ENCODE peak calls at places on chromosomes 6 and 20, in six cellular contexts. L is NB4, E is A549, T is IMR-90, X is uterus, N is HepG2. J is an unnamed sample.

GRCh38 chr20:9369557-9369956 is 144.8 kb upstream of the LAMP5 start:
- DNase-seq in L (no peak), E (no peak), T (no peak), X (no peak), N (no peak), J (no peak)

GRCh38 chr20:32674362-32674789 is 635 bp upstream of the C20orf203 start:
- DNase-seq in L (peak; percentile 92), E (peak; percentile 80), T (peak; percentile 50), X (no peak), N (peak; percentile 64), J (peak; percentile 65)

GRCh38 chr6:1439349-1439748 is 50.0 kb downstream of the FOXF2 start:
- DNase-seq in L (no peak), E (no peak), T (no peak), X (no peak), N (no peak), J (no peak)

GRCh38 chr6:40276176-40276575 is 311.0 kb downstream of the LRFN2 start:
- DNase-seq in L (no peak), E (no peak), T (no peak), X (no peak), N (no peak), J (no peak)

GRCh38 chr20:61256365-61256764 is 4.3 kb downstream of the CDH4 start:
- DNase-seq in L (no peak), E (no peak), T (no peak), X (no peak), N (no peak), J (no peak)

GRCh38 chr6:43254846-43255245 is 11.6 kb downstream of the TTBK1 start:
- DNase-seq in L (no peak), E (no peak), T (no peak), X (no peak), N (no peak), J (no peak)

GRCh38 chr6:37818536-37819176 is 871 bp upstream of the ZFAND3 start:
- DNase-seq in L (peak; percentile 99), E (peak; percentile 83), T (peak; percentile 95), X (peak; percentile 98), N (peak; percentile 96), J (peak; percentile 97)

GRCh38 chr6:164859791-164860190 is 449.6 kb downstream of the C6orf118 start:
- DNase-seq in L (no peak), E (no peak), T (no peak), X (no peak), N (no peak), J (no peak)

GRCh38 chr6:25290306-25291060 is 11.3 kb downstream of the CARMIL1 start:
- DNase-seq in L (no peak), E (no peak), T (no peak), X (no peak), N (no peak), J (no peak)

GRCh38 chr6:73746776-73747175 is 50.8 kb downstream of the CD109 start:
- DNase-seq in L (no peak), E (no peak), T (peak; percentile 52), X (no peak), N (no peak), J (no peak)

GRCh38 chr20:17661121-17661744 is 20.8 kb downstream of the RRBP1 start:
- DNase-seq in L (no peak), E (no peak), T (no peak), X (peak; percentile 11), N (peak; percentile 83), J (no peak)

DNA sequence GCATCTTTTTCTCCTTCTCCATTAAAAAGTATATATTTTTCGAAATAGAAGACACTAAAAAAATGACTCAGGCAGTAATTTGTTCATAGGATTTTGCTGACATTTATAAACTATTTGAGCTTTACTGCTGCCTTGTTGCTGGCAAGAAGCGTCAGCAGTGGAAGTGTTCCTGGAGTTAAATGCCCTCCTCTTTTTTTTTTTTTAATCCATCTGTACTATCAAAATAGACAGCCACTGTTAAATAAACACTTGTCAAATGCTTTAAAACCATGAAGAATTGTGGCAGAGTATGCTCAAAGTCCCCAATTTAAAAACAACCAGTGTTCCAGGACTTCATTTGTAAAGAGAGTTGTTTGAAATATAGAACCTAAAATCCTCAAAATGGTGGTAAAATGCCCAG is 253.8 kb downstream of the NKAIN2 start:
- DNase-seq in L (no peak), E (no peak), T (no peak), X (no peak), N (no peak), J (no peak)
- TF ChIP-seq POLR2A in L (no peak), E (no peak), T (no peak), X (no peak), N (no peak), J (no peak)

GRCh38 chr6:157459327-157459726 is 78.3 kb downstream of the ZDHHC14 start:
- DNase-seq in L (no peak), E (no peak), T (no peak), X (no peak), N (no peak), J (peak; percentile 82)

GRCh38 chr6:157462956-157463742 is 82.2 kb downstream of the ZDHHC14 start:
- DNase-seq in L (no peak), E (no peak), T (no peak), X (no peak), N (no peak), J (no peak)

GRCh38 chr6:157460182-157460999 is 79.4 kb downstream of the ZDHHC14 start:
- DNase-seq in L (no peak), E (no peak), T (peak; percentile 45), X (no peak), N (no peak), J (no peak)

GRCh38 chr6:157457787-157458186 is 76.8 kb downstream of the ZDHHC14 start:
- DNase-seq in L (no peak), E (no peak), T (no peak), X (no peak), N (no peak), J (no peak)

DNA sequence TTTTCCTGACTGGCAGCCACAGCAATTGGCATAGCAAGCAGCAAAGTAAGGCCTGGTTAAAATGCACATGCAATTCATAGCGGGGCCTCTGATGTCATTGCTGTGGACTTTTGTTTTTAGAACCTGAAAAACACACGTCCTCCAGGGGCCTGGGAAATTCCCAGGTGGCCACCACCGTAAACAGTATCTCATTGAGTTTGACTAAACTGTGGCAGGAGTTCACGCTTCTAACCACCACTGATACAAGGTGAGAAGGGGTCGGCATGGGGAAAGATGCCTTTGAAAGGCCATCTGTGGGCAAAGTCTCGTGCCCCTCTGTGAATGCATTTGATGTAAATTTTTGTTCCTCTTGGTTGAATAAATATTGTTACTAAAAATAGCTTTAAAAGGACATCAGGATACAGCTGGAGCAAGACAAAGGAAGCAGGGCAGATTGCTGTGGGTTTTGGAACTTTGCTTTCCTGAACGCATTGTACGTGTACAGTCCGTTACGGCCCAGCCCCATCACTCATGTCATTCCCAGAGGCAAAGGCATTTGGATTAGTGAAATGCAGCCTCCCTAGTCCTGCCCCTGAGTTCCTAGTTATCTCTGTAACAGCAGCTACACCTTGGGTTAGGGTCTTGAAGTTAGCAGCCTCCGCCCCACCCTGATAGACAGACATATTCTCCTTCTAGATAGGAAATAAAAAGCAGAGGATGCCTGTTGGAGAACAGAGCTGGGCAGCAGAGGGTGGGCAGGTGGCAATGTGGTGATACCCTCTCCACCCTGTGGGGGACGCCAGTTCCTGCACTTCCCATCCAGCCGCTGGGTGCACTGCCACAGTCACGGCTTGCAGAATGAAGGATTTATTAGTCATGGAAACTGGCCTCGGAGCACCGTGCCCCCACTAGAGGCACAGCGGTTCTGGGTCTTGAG is 80.3 kb downstream of the ZDHHC14 start:
- DNase-seq in L (no peak), E (no peak), T (peak; percentile 85), X (no peak), N (peak; percentile 67), J (peak; percentile 91)
- TF ChIP-seq POLR2A in L (no peak), E (no peak), T (no peak), X (no peak), N (no peak), J (no peak)

GRCh38 chr6:7138921-7139358 is 31.2 kb downstream of the RREB1 start:
- DNase-seq in L (no peak), E (peak; percentile 63), T (no peak), X (no peak), N (peak; percentile 98), J (peak; percentile 57)
- TF ChIP-seq POLR2A in L (no peak), E (no peak), T (no peak), X (no peak), N (peak; percentile 66), J (no peak)

GRCh38 chr6:2855061-2855519 is 13.4 kb upstream of the SERPINB1 start:
- DNase-seq in L (no peak), E (no peak), T (no peak), X (no peak), N (no peak), J (no peak)

GRCh38 chr6:2857185-2857579 is 15.5 kb upstream of the SERPINB1 start:
- DNase-seq in L (no peak), E (no peak), T (no peak), X (no peak), N (no peak), J (no peak)

GRCh38 chr6:2859325-2859700 is 17.6 kb upstream of the SERPINB1 start:
- DNase-seq in L (no peak), E (no peak), T (no peak), X (no peak), N (no peak), J (no peak)

GRCh38 chr6:2858678-2859324 is 17.1 kb upstream of the SERPINB1 start:
- DNase-seq in L (no peak), E (no peak), T (no peak), X (no peak), N (no peak), J (peak; percentile 30)

GRCh38 chr6:2857580-2858337 is 16.1 kb upstream of the SERPINB1 start:
- DNase-seq in L (peak; percentile 63), E (peak; percentile 57), T (peak; percentile 64), X (no peak), N (no peak), J (peak; percentile 80)
- TF ChIP-seq POLR2A in L (no peak), E (no peak), T (no peak), X (no peak), N (no peak), J (peak; percentile 61)

GRCh38 chr20:50399003-50399916 is 110.9 kb upstream of the PTPN1 start:
- DNase-seq in L (no peak), E (no peak), T (peak; percentile 51), X (peak; percentile 70), N (peak; percentile 99), J (no peak)
- TF ChIP-seq POLR2A in L (no peak), E (no peak), T (no peak), X (no peak), N (no peak), J (no peak)

DNA sequence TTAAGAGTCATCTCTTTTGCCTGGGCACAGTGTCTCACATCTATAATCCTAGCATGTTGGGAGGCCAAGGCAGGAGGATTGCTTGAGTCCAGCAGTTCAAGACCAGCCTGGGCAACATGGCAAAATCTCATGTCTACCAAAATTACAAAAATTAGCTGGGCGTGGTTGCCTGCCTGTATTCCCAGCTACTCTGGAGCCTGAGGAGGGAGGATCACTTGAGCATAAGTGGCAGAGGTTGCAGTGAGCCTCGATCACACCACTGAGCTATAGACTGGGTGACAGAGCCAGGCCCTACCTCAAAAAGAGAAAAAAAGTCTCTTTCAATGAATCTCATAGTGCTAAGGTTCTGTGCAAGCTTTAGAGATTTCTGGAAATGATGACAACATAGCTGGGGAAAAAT is 1.5 kb downstream of the HLA-DRB1 start:
- DNase-seq in L (no peak), E (no peak), T (no peak), X (no peak), N (no peak), J (no peak)
- TF ChIP-seq POLR2A in L (no peak), E (no peak), T (no peak), X (no peak), N (no peak), J (no peak)

GRCh38 chr6:30571085-30572077 is at the start of gene ABCF1:
- DNase-seq in L (peak; percentile 98), E (peak; percentile 89), T (peak; percentile 96), X (peak; percentile 97), N (peak; percentile 94), J (peak; percentile 98)
- TF ChIP-seq POLR2A in L (peak; percentile 93), E (peak; percentile 67), T (peak; percentile 93), X (peak; percentile 81), N (peak; percentile 88), J (peak; percentile 92)